ENCODE peak calls at places on chromosomes 5 and 9, in eight cellular contexts. S is NCI-H524; Q is stromal cell of bone marrow; B is heart right ventricle; J is activated T-helper 1 cell treated with Interleukin-2 at 50 U/mL for 16 hours; R is Kasumi-1; O is left cardiac atrium; N is naive thymus-derived CD8-positive, alpha-beta T cell. K is an unnamed sample.

GRCh38 chr9:20382460-20383071 is 239.7 kb downstream of the MLLT3 start:
- DNase-seq in B (no peak), R (no peak), J (no peak), S (no peak), Q (peak), N (no peak), O (no peak), K (no peak)

GRCh38 chr5:166724284-166724683 is 1567.2 kb upstream of the WWC1 start:
- DNase-seq in B (no peak), Q (no peak), O (no peak), J (no peak), S (no peak), R (no peak), N (no peak), K (no peak)

GRCh38 chr5:39223568-39224156 is 4.3 kb upstream of the FYB1 start:
- DNase-seq in J (no peak), B (no peak), Q (no peak), R (no peak), O (no peak), N (no peak), S (no peak), K (no peak)

GRCh38 chr9:37283730-37284235 is 138.7 kb upstream of the GRHPR start:
- DNase-seq in S (no peak), B (no peak), J (no peak), Q (peak), R (no peak), N (no peak), O (no peak), K (no peak)

GRCh38 chr9:91883503-91883902 is 66.5 kb downstream of the ROR2 start:
- DNase-seq in J (no peak), R (no peak), Q (no peak), B (no peak), S (no peak), N (no peak), O (no peak), K (no peak)

GRCh38 chr5:98341038-98341710 is 432.3 kb upstream of the RGMB start:
- DNase-seq in O (no peak), S (no peak), B (no peak), J (no peak), Q (peak), N (no peak), R (no peak), K (no peak)

GRCh38 chr5:12323637-12324229 is 419.5 kb upstream of the CTNND2 start:
- DNase-seq in R (no peak), S (no peak), J (no peak), N (no peak), Q (no peak), O (no peak), B (no peak), K (no peak)

GRCh38 chr5:174750720-174751119 is 26.3 kb downstream of the MSX2 start:
- DNase-seq in J (no peak), R (no peak), S (no peak), Q (no peak), B (no peak), O (no peak), N (no peak), K (no peak)

GRCh38 chr5:100430268-100430900 is 104.8 kb upstream of the FAM174A start:
- DNase-seq in J (peak), S (peak), O (peak), R (peak), Q (peak), B (peak), N (peak), K (no peak)

GRCh38 chr9:4985376-4986266 is 549 bp downstream of the JAK2 start:
- DNase-seq in S (peak), O (peak), Q (no peak), B (peak), R (peak), J (no peak), N (peak), K (no peak)

GRCh38 chr9:27528886-27529315 is 713 bp downstream of the MOB3B start:
- DNase-seq in B (peak), O (peak), S (no peak), J (peak), Q (no peak), N (peak), R (no peak), K (no peak)

GRCh38 chr5:68331202-68332108 is 115.9 kb downstream of the PIK3R1 start:
- DNase-seq in O (no peak), R (peak), S (no peak), N (no peak), Q (no peak), J (no peak), B (no peak), K (no peak)

GRCh38 chr5:87403409-87403808 is 9.3 kb downstream of the CCNH start:
- DNase-seq in S (no peak), R (no peak), N (no peak), O (no peak), B (no peak), J (no peak), Q (no peak), K (no peak)

GRCh38 chr9:127742435-127743088 is 7.5 kb upstream of the TOR2A start:
- DNase-seq in N (no peak), J (no peak), B (no peak), S (peak), R (no peak), Q (peak), O (no peak), K (no peak)

GRCh38 chr9:132125944-132126720 is 35.7 kb upstream of the NTNG2 start:
- DNase-seq in J (no peak), Q (no peak), S (no peak), R (no peak), N (no peak), O (no peak), B (no peak), K (no peak)

GRCh38 chr9:19903076-19903475 is 114.2 kb upstream of the SLC24A2 start:
- DNase-seq in Q (no peak), R (no peak), S (no peak), N (no peak), B (no peak), J (no peak), O (no peak), K (no peak)

GRCh38 chr5:80255425-80255751 is 460 bp downstream of the SERINC5 start:
- DNase-seq in S (no peak), R (peak), O (peak), N (peak), Q (peak), B (peak), J (peak), K (peak)

GRCh38 chr5:61991861-61992260 is 314.1 kb upstream of the KIF2A start:
- DNase-seq in S (no peak), Q (peak), N (no peak), J (no peak), O (no peak), B (no peak), R (no peak), K (no peak)

GRCh38 chr5:178177569-178177968 is 9.6 kb downstream of the GMCL2 start:
- DNase-seq in N (no peak), S (no peak), Q (no peak), J (no peak), B (no peak), R (no peak), O (no peak), K (no peak)

GRCh38 chr5:80239680-80240367 is 16.0 kb downstream of the SERINC5 start:
- DNase-seq in B (no peak), J (no peak), O (peak), R (no peak), Q (no peak), S (no peak), N (no peak), K (no peak)

GRCh38 chr9:70534058-70534457 is 119.6 kb upstream of the KLF9 start:
- DNase-seq in J (no peak), Q (no peak), S (no peak), O (no peak), B (no peak), R (no peak), N (no peak), K (no peak)

GRCh38 chr9:136860933-136861873 is 4.9 kb downstream of the EDF1 start:
- DNase-seq in R (no peak), J (no peak), O (peak), B (no peak), Q (no peak), N (no peak), S (no peak), K (no peak)

GRCh38 chr9:113603773-113604172 is 140.2 kb downstream of the RGS3 start:
- DNase-seq in Q (no peak), S (peak), B (no peak), J (no peak), R (no peak), O (no peak), N (no peak), K (no peak)

GRCh38 chr9:137757613-137758029 is 120.0 kb upstream of the CACNA1B start:
- DNase-seq in J (no peak), R (no peak), N (no peak), S (no peak), B (no peak), O (no peak), Q (no peak), K (no peak)

GRCh38 chr5:143561248-143561647 is 157.8 kb upstream of the NR3C1 start:
- DNase-seq in S (no peak), J (no peak), Q (no peak), O (no peak), N (no peak), R (no peak), B (no peak), K (no peak)

GRCh38 chr9:87564111-87564510 is 66.4 kb downstream of the DAPK1 start:
- DNase-seq in S (no peak), N (no peak), R (no peak), J (no peak), Q (no peak), O (no peak), B (no peak), K (no peak)

GRCh38 chr5:131462479-131462878 is 172.6 kb downstream of the RAPGEF6 start:
- DNase-seq in O (no peak), R (no peak), S (no peak), J (no peak), N (no peak), B (no peak), Q (no peak), K (no peak)

GRCh38 chr9:35845824-35846771 is 17.1 kb downstream of the TMEM8B start:
- DNase-seq in R (no peak), Q (no peak), O (no peak), S (no peak), J (no peak), B (no peak), N (no peak), K (no peak)

GRCh38 chr5:100595152-100595811 is 60.1 kb downstream of the FAM174A start:
- DNase-seq in R (no peak), B (no peak), N (no peak), Q (peak), J (no peak), O (peak), S (no peak), K (no peak)

GRCh38 chr5:122738088-122738487 is 36.8 kb upstream of the SNX2 start:
- DNase-seq in Q (no peak), S (no peak), O (no peak), J (no peak), B (no peak), R (no peak), N (no peak), K (no peak)

GRCh38 chr9:130444565-130445221 is at the start of gene ASS1:
- DNase-seq in S (peak), J (no peak), O (peak), R (no peak), N (peak), B (peak), Q (no peak), K (no peak)

GRCh38 chr5:77921369-77921768 is 145.2 kb upstream of the TBCA start:
- DNase-seq in Q (no peak), B (no peak), R (no peak), J (no peak), O (no peak), S (no peak), N (no peak), K (no peak)

GRCh38 chr5:2382776-2383677 is 368.4 kb downstream of the IRX2 start:
- DNase-seq in J (no peak), S (no peak), Q (no peak), B (no peak), O (no peak), R (no peak), N (no peak), K (no peak)

GRCh38 chr5:149409268-149409948 is 30.3 kb upstream of the IL17B start:
- DNase-seq in Q (no peak), B (no peak), N (no peak), O (no peak), J (no peak), R (no peak), S (no peak), K (no peak)

K was measured in stimulated activated CD4-positive, alpha-beta T cell treated with anti-CD3 and anti-CD28 coated beads, TNF-alpha, amount 100 ng/mL, for 1 hour.